ENCODE peak calls at places on chromosomes 1 and 21, in eight cellular contexts. I is heart right ventricle, K is colonic mucosa, S is endodermal cell, Y is prostate gland, V is vagina, U is ovary, L is spleen. O is an unnamed sample.

GRCh38 chr1:212916395-212917133 is 33.8 kb upstream of the VASH2 start:
- DNase-seq in K (peak; percentile 29), V (no peak), L (peak; percentile 74), I (peak; percentile 42), S (peak; percentile 89), U (no peak), Y (peak; percentile 10), O (peak; percentile 42)

GRCh38 chr1:151158311-151158710 is 1.9 kb downstream of the TNFAIP8L2 start:
- DNase-seq in S (no peak), Y (no peak), I (no peak), U (no peak), K (no peak), L (peak; percentile 77), V (no peak), O (no peak)

GRCh38 chr1:181089017-181089776 is 697 bp downstream of the IER5 start:
- DNase-seq in L (peak; percentile 92), K (no peak), Y (no peak), V (no peak), I (peak; percentile 35), S (no peak), U (no peak), O (peak; percentile 25)

GRCh38 chr21:28959367-28960099 is 33.1 kb downstream of the LTN1 start:
- DNase-seq in I (no peak), S (no peak), K (no peak), L (no peak), V (no peak), Y (no peak), U (no peak), O (no peak)

GRCh38 chr1:48469616-48470500 is 2.1 kb downstream of the SPATA6 start:
- DNase-seq in U (peak; percentile 58), I (peak; percentile 53), K (peak; percentile 49), L (peak; percentile 87), S (no peak), V (no peak), Y (peak; percentile 78), O (peak; percentile 68)

GRCh38 chr1:151849871-151850270 is 3.6 kb downstream of the THEM5 start:
- DNase-seq in I (no peak), S (peak; percentile 17), V (no peak), K (no peak), Y (no peak), U (no peak), L (no peak), O (no peak)

GRCh38 chr1:26429741-26430140 is 2.4 kb upstream of the DHDDS start:
- DNase-seq in L (no peak), Y (no peak), K (no peak), U (no peak), I (no peak), V (no peak), S (peak; percentile 79), O (no peak)

GRCh38 chr1:231708394-231708793 is 81.8 kb downstream of the DISC1 start:
- DNase-seq in V (no peak), K (no peak), Y (no peak), I (no peak), L (no peak), U (no peak), S (no peak), O (no peak)

GRCh38 chr21:36966066-36966845 is at the start of gene HLCS:
- DNase-seq in K (peak; percentile 71), S (peak; percentile 89), L (peak; percentile 92), Y (peak; percentile 60), U (peak; percentile 69), I (peak; percentile 77), V (no peak), O (peak; percentile 81)

GRCh38 chr1:175192111-175192629 is 406 bp downstream of the KIAA0040 start:
- DNase-seq in K (peak; percentile 84), Y (peak; percentile 78), S (peak; percentile 74), U (peak; percentile 70), I (peak; percentile 55), V (no peak), L (peak; percentile 82), O (peak; percentile 75)

GRCh38 chr1:112083487-112083886 is 94.0 kb upstream of the KCND3 start:
- DNase-seq in K (no peak), I (no peak), S (no peak), V (no peak), U (no peak), Y (no peak), L (no peak), O (no peak)

GRCh38 chr1:89754518-89754917 is 66.3 kb upstream of the LRRC8D start:
- DNase-seq in L (no peak), I (no peak), S (no peak), Y (no peak), V (no peak), U (no peak), K (no peak), O (peak; percentile 26)

DNA sequence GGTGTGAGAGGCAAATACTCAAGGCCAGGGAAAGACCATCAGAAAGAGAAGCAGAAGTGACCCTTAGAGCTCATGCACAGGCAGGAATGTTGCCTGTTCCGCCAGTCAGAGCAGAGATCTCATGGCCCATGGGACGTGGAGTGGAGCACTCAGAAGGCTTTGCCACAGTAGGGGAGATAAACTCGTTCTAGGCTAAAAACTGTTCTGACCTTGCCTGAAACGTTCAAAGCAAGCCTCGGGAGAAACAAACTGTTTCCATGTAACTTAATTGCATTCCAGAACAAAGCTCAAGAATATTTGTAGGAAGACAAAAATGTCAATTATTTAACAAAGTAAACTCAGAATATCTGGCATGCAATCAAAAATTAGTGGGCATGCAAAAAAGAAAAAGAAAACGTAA is 20.7 kb upstream of the SLC19A1 start:
- DNase-seq in L (no peak), K (peak; percentile 6), S (peak; percentile 5), Y (no peak), I (no peak), U (no peak), V (no peak), O (no peak)
- H3K4me3 ChIP-seq in L (no peak overlapping the region), K (no peak overlapping the region), S (no peak overlapping the region), Y (no peak overlapping the region), I (no peak overlapping the region), U (no peak overlapping the region), V (no peak overlapping the region), O (no peak overlapping the region)

GRCh38 chr1:226654046-226654445 is 85.0 kb downstream of the ITPKB start:
- DNase-seq in U (no peak), L (peak; percentile 74), S (peak; percentile 86), I (no peak), Y (no peak), V (no peak), K (no peak), O (no peak)
- H3K4me3 ChIP-seq in U (no peak overlapping the region), L (no peak overlapping the region), S (no peak overlapping the region), I (no peak overlapping the region), Y (no peak overlapping the region), V (no peak overlapping the region), K (no peak overlapping the region), O (no peak overlapping the region)

GRCh38 chr1:6251681-6252373 is 7.8 kb downstream of the HES3 start:
- DNase-seq in Y (no peak), I (no peak), U (no peak), S (no peak), L (no peak), V (no peak), K (no peak), O (no peak)

GRCh38 chr1:6248798-6249731 is 5.1 kb downstream of the HES3 start:
- DNase-seq in S (peak; percentile 75), I (peak; percentile 49), V (no peak), Y (no peak), U (no peak), K (peak; percentile 46), L (no peak), O (no peak)

GRCh38 chr1:6251233-6251632 is 7.3 kb downstream of the HES3 start:
- DNase-seq in V (no peak), S (peak; percentile 38), L (no peak), Y (no peak), I (no peak), U (no peak), K (no peak), O (no peak)

GRCh38 chr1:6248161-6248776 is 4.3 kb downstream of the HES3 start:
- DNase-seq in L (no peak), K (no peak), I (no peak), Y (no peak), V (no peak), U (peak; percentile 53), S (no peak), O (no peak)

GRCh38 chr1:6249732-6250689 is 6.0 kb downstream of the HES3 start:
- DNase-seq in K (no peak), L (no peak), S (peak; percentile 63), V (no peak), Y (no peak), I (no peak), U (no peak), O (no peak)
- H3K4me3 ChIP-seq in K (no peak overlapping the region), L (no peak overlapping the region), S (no peak overlapping the region), V (no peak overlapping the region), Y (no peak overlapping the region), I (no peak overlapping the region), U (no peak overlapping the region), O (no peak overlapping the region)

DNA sequence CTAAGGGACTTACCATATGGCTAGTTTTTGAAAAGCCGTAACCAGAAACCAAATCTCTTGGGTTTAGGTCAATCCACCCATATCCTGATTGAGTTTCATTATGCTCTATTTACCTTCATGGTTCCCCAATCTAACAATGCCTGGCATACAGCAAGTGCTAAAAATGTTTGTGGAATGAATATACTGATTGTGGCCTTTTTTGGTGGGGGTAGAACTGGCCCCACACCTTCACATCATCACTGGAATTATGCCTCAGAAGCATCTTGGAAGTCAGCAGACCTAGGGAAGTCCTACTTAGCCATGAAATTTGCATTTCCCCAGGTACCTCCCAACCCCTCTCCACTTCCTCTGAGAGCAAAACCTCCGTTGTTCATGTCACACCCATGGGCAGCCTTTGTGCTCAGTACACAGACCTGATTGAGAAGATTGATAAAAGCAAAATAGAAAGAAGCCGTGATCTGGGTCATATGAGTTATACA is 17.8 kb upstream of the SLAMF1 start:
- DNase-seq in U (no peak), S (no peak), I (no peak), L (no peak), K (no peak), V (no peak), Y (no peak), O (no peak)
- H3K4me3 ChIP-seq in U (no peak overlapping the region), S (no peak overlapping the region), I (no peak overlapping the region), L (no peak overlapping the region), K (no peak overlapping the region), V (no peak overlapping the region), Y (no peak overlapping the region), O (no peak overlapping the region)

DNA sequence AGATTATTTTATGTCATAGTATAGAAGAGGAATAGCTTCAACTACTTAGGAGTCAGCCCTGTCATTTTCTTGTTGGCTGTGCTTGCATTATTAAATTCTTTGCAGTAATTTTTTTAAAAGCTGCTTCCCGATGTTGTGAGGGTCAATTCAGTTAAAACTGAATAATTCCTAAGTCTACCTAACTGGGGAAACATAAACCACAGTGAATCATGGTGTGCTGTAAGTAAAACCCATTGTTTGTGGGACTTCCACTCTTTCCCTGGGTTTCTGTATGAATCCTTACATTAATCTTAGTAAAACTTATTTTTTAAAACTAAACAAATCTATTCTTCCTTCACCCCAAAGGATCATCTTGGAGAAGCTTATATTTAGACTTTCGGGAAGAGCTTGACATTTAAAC is 4.4 kb downstream of the SUCO start:
- DNase-seq in I (no peak), S (no peak), U (no peak), K (no peak), Y (no peak), L (no peak), V (no peak), O (no peak)
- H3K4me3 ChIP-seq in I (no peak overlapping the region), S (peak overlapping the region; percentile 5), U (no peak overlapping the region), K (no peak overlapping the region), Y (no peak overlapping the region), L (no peak overlapping the region), V (no peak overlapping the region), O (no peak overlapping the region)

O was measured in body of pancreas.